ENCODE peak calls at places on chromosomes 11 and 22, in ten cellular contexts. L, Y, B, D, A, M, U, P, I and S are unnamed samples.

GRCh38 chr11:128422576-128423370 is 164.6 kb downstream of the ETS1 start:
- DNase-seq in B (no peak), L (no peak), Y (peak), I (no peak), A (no peak), U (no peak), D (no peak), P (no peak), M (no peak), S (no peak)

GRCh38 chr11:13446444-13446843 is 16.6 kb downstream of the BTBD10 start:
- DNase-seq in I (peak), M (peak), D (no peak), U (peak), Y (no peak), P (peak), B (no peak), A (no peak), L (no peak), S (no peak)

GRCh38 chr11:61384271-61385242 is 7.8 kb upstream of the TMEM216 start:
- DNase-seq in A (no peak), I (peak), P (peak), Y (no peak), M (peak), L (no peak), B (no peak), D (no peak), U (no peak), S (no peak)

GRCh38 chr11:79485694-79486093 is 44.9 kb upstream of the TENM4 start:
- DNase-seq in A (no peak), M (no peak), I (no peak), Y (no peak), D (no peak), L (no peak), B (no peak), P (no peak), U (no peak), S (no peak)

GRCh38 chr11:29024386-29024785 is 916.2 kb downstream of the METTL15 start:
- DNase-seq in B (no peak), A (no peak), P (no peak), U (no peak), L (no peak), D (no peak), I (no peak), Y (no peak), M (peak), S (no peak)

GRCh38 chr22:28883917-28884753 is 763 bp downstream of the ZNRF3 start:
- DNase-seq in I (peak), U (peak), P (peak), M (no peak), L (peak), A (peak), B (no peak), Y (peak), D (no peak), S (peak)

GRCh38 chr22:20551805-20552449 is 44.5 kb downstream of the MED15 start:
- DNase-seq in I (no peak), U (no peak), A (peak), D (no peak), L (no peak), B (no peak), M (no peak), Y (no peak), P (peak), S (no peak)

GRCh38 chr11:60842688-60843605 is 1.0 kb downstream of the CCDC86 start:
- DNase-seq in U (no peak), Y (no peak), D (no peak), L (no peak), M (peak), B (no peak), I (no peak), A (no peak), P (no peak), S (no peak)

GRCh38 chr11:62004473-62004872 is 37.0 kb upstream of the FTH1 start:
- DNase-seq in A (no peak), Y (no peak), M (no peak), B (no peak), P (peak), U (no peak), I (peak), L (no peak), D (no peak), S (peak)

GRCh38 chr11:32034680-32035079 is 56.2 kb upstream of the RCN1 start:
- DNase-seq in M (peak), P (peak), Y (no peak), L (no peak), U (no peak), A (no peak), B (no peak), D (no peak), I (peak), S (no peak)

GRCh38 chr22:21760640-21761039 is 25.0 kb upstream of the YPEL1 start:
- DNase-seq in U (no peak), M (peak), Y (no peak), D (no peak), B (no peak), A (no peak), L (no peak), P (peak), I (peak), S (no peak)

GRCh38 chr22:45552580-45553332 is 50.1 kb downstream of the FBLN1 start:
- DNase-seq in U (no peak), A (peak), P (peak), I (peak), M (peak), D (no peak), Y (peak), L (no peak), B (peak), S (no peak)

GRCh38 chr11:122512688-122513087 is 142.8 kb upstream of the UBASH3B start:
- DNase-seq in M (no peak), P (no peak), Y (no peak), I (no peak), U (no peak), B (no peak), L (no peak), D (no peak), A (no peak), S (no peak)

GRCh38 chr11:111135101-111135500 is 110.4 kb upstream of the POU2AF2 start:
- DNase-seq in U (no peak), D (no peak), I (no peak), A (no peak), B (no peak), P (no peak), M (no peak), Y (no peak), L (no peak), S (no peak)

GRCh38 chr11:107819361-107820014 is 39.1 kb downstream of the SLC35F2 start:
- DNase-seq in D (no peak), M (peak), I (peak), U (peak), P (peak), L (no peak), B (no peak), Y (no peak), A (no peak), S (no peak)

GRCh38 chr11:118689503-118689851 is 10.0 kb upstream of the TREH start:
- DNase-seq in P (no peak), U (no peak), B (no peak), I (no peak), L (no peak), M (no peak), A (peak), Y (no peak), D (no peak), S (no peak)

GRCh38 chr11:118687906-118688305 is 8.5 kb upstream of the TREH start:
- DNase-seq in M (no peak), P (no peak), A (no peak), L (no peak), D (no peak), I (no peak), U (no peak), B (no peak), Y (no peak), S (no peak)

GRCh38 chr11:118690553-118691304 is 11.3 kb upstream of the TREH start:
- DNase-seq in P (no peak), Y (no peak), B (no peak), I (no peak), A (no peak), M (no peak), U (no peak), L (no peak), D (no peak), S (no peak)

GRCh38 chr11:118688851-118689502 is 9.5 kb upstream of the TREH start:
- DNase-seq in U (no peak), P (no peak), L (no peak), M (no peak), A (no peak), Y (no peak), I (no peak), D (no peak), B (no peak), S (no peak)

DNA sequence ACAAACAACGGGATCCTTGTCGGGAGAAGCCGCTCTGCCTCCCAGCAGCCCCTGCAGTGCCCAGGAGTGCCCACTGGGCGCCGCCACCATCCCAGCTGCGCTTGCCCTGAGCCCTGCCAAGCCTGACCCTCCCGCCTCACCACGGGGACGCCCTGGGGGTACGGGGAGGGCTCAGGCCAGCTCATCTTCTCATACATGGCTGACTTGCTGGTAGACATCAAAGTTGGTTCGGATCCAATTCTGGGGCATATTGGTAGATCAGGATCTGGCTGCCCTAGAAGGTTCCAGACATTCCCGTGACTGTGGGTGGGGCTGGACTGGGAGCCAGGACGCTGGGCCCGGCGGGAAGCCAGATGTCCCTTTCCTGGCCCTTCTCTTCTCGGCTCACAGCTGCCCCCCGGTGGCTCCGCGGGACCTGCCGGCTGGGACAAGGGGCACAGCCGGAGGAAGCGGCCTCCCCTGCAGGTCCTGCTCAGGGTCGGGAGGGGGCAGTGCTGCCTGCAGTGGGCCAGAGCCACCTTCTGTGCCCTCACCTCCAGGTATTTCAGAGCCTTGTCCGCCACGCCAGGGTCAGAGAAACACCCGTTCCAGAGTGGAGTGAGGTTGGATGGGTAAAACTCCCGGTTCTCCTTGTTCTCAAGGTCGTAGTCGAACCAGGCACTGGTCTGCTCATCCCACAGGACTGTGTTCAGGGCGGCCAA is 10.6 kb upstream of the TREH start:
- DNase-seq in D (peak), M (peak), Y (peak), A (peak), L (peak), U (peak), P (peak), I (peak), B (peak), S (peak)
- TF ChIP-seq CTCF in D (peak), M (peak), Y (no peak), A (peak), L (peak), U (peak), P (peak), I (peak), B (peak), S (peak)

GRCh38 chr22:42621505-42622002 is 6.9 kb upstream of the POLDIP3 start:
- DNase-seq in L (peak), P (peak), A (peak), M (peak), Y (peak), D (no peak), U (peak), B (peak), I (peak), S (peak)

GRCh38 chr22:42620084-42620483 is 5.4 kb upstream of the POLDIP3 start:
- DNase-seq in A (no peak), M (no peak), Y (no peak), U (no peak), L (no peak), B (no peak), I (no peak), D (no peak), P (no peak), S (no peak)

GRCh38 chr22:42622061-42622710 is 7.5 kb upstream of the POLDIP3 start:
- DNase-seq in P (no peak), Y (no peak), B (no peak), U (no peak), M (no peak), A (no peak), I (no peak), L (no peak), D (no peak), S (no peak)

GRCh38 chr22:42617155-42617983 is 2.7 kb upstream of the POLDIP3 start:
- DNase-seq in P (no peak), M (no peak), A (no peak), I (no peak), Y (no peak), D (no peak), B (no peak), U (no peak), L (no peak), S (no peak)

GRCh38 chr22:42619261-42620063 is 4.8 kb upstream of the POLDIP3 start:
- DNase-seq in A (no peak), Y (no peak), M (no peak), L (no peak), B (no peak), I (no peak), P (no peak), D (no peak), U (no peak), S (no peak)
- TF ChIP-seq CTCF in A (no peak), Y (no peak), M (no peak), L (no peak), B (no peak), I (no peak), P (no peak), D (no peak), U (no peak), S (no peak)

GRCh38 chr11:50032574-50032973 is at the start of gene OR4C45:
- DNase-seq in P (no peak), A (no peak), B (no peak), D (no peak), M (no peak), L (no peak), I (no peak), Y (no peak), U (no peak), S (no peak)

DNA sequence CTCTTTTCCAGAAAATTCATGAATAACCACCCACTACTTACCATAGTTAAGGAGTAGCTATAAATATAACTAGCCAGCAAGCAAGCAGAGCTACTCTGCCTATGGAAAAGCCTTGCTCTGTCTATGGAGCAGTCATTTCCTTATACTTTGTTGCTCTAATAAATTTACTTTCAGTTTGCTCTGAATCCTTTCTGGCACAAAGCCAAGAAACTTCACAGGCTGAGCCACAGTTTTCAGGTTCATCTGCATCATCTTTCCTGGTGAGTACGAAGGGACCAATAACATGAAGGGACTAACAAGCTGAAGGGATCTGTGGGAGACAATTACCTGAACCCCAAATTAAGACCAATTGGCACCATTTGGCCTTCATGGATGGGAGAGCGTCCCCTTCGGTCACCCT is 4.6 kb downstream of the OR4C45 start:
- DNase-seq in Y (no peak), P (no peak), A (no peak), M (no peak), I (no peak), U (no peak), B (no peak), L (no peak), D (no peak), S (no peak)
- TF ChIP-seq CTCF in Y (no peak), P (no peak), A (no peak), M (no peak), I (no peak), U (no peak), B (no peak), L (no peak), D (no peak), S (no peak)

DNA sequence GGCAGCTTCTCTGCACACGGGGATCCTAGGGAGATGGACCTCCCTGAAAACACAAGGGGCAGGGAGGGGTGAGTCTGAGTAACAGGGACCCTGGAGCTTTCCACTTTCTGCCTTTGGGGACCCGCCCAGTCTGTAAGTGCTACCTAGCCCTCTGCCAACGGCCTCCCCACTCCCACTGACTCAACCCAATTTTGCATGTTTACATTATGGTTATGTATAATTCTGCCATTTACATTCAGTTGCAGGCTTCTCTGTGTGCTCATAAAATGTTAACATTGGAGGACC is 105.9 kb downstream of the DSCAML1 start:
- DNase-seq in Y (no peak), A (no peak), U (no peak), I (no peak), D (no peak), P (no peak), M (no peak), B (no peak), L (no peak), S (no peak)
- TF ChIP-seq CTCF in Y (no peak), A (no peak), U (no peak), I (no peak), D (no peak), P (no peak), M (no peak), B (no peak), L (no peak), S (no peak)

GRCh38 chr11:84412862-84413261 is 1126.7 kb upstream of the CCDC90B start:
- DNase-seq in M (no peak), U (no peak), D (no peak), I (no peak), L (no peak), A (no peak), B (no peak), Y (no peak), P (no peak), S (no peak)

GRCh38 chr11:84413547-84413946 is 1127.4 kb upstream of the CCDC90B start:
- DNase-seq in B (no peak), L (no peak), M (no peak), D (no peak), I (no peak), P (no peak), Y (no peak), U (no peak), A (no peak), S (no peak)

GRCh38 chr11:84407091-84407490 is 1120.9 kb upstream of the CCDC90B start:
- DNase-seq in M (no peak), A (no peak), P (no peak), U (no peak), Y (no peak), L (no peak), I (no peak), B (no peak), D (no peak), S (no peak)

GRCh38 chr11:84414936-84415335 is 1128.8 kb upstream of the CCDC90B start:
- DNase-seq in L (no peak), D (no peak), B (no peak), U (no peak), P (no peak), Y (no peak), I (no peak), M (no peak), A (no peak), S (no peak)

DNA sequence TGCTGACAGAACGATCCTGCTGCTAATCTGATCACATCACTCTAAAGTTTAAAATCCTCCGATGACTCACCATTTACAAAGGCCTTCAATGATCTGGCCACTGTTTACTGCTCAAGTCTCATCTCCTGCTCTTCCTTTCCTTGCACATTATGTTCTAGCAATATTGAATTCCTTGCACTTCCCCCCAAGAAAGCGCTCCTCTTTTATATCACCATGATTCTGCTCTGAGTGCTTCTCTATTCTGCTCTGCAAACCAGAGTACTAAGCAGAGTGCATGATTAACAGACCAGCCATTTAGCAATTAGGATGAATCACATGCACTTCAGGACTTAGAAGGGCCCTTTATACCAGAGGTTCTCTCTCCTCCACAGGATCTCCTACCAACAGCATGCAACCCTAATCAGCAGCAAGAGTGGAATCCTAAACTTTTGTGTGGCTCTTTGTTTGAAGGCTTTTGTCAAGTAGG is 1122.8 kb upstream of the CCDC90B start:
- DNase-seq in M (peak), Y (no peak), P (peak), I (peak), U (no peak), L (no peak), B (no peak), A (no peak), D (no peak), S (no peak)
- TF ChIP-seq CTCF in M (no peak), Y (no peak), P (no peak), I (no peak), U (no peak), L (no peak), B (no peak), A (no peak), D (no peak), S (no peak)

GRCh38 chr11:85096939-85097338 is 530.2 kb downstream of the DLG2 start:
- DNase-seq in D (no peak), A (no peak), I (no peak), L (no peak), P (no peak), Y (no peak), B (no peak), U (no peak), M (no peak), S (no peak)
- TF ChIP-seq CTCF in D (no peak), A (no peak), I (no peak), L (no peak), P (no peak), Y (no peak), B (no peak), U (no peak), M (no peak), S (no peak)

DNA sequence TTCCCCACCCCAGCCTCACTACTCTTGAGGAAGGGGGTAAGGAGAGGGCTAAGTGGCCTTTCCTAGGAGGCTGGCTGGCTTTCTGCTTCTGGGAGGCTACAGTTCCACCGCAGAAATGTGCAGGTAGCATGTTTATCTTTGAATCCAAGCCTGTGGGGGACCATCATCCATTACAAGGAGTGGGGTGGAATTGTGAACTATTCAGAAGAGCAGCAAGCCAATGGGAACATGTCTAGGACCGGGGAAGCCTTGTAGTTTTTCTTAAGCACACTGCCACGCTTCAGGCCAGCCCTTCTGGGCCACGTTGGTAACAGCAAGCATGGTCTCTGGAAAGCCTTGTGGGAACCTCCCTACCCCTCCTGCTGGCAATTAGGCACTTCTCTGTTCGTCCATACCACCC is 100.3 kb downstream of the AMOTL1 start:
- DNase-seq in D (no peak), U (no peak), M (no peak), I (no peak), B (no peak), L (no peak), A (no peak), P (no peak), Y (no peak), S (no peak)
- TF ChIP-seq CTCF in D (no peak), U (no peak), M (no peak), I (no peak), B (no peak), L (no peak), A (no peak), P (no peak), Y (no peak), S (no peak)

GRCh38 chr11:96265972-96266371 is 77.0 kb downstream of the MAML2 start:
- DNase-seq in I (no peak), M (no peak), B (no peak), D (no peak), P (no peak), Y (no peak), A (no peak), U (no peak), L (no peak), S (no peak)

GRCh38 chr11:96267490-96268010 is 75.4 kb downstream of the MAML2 start:
- DNase-seq in D (no peak), P (peak), U (no peak), M (no peak), I (no peak), Y (no peak), A (no peak), B (no peak), L (no peak), S (peak)

GRCh38 chr11:96265236-96265737 is 77.7 kb downstream of the MAML2 start:
- DNase-seq in B (no peak), L (no peak), Y (no peak), A (no peak), D (no peak), M (no peak), P (no peak), I (no peak), U (no peak), S (no peak)

GRCh38 chr11:96264364-96264763 is 78.6 kb downstream of the MAML2 start:
- DNase-seq in A (no peak), I (no peak), P (no peak), L (no peak), B (no peak), U (no peak), D (no peak), M (no peak), Y (no peak), S (no peak)

GRCh38 chr11:96267001-96267489 is 76.0 kb downstream of the MAML2 start:
- DNase-seq in I (no peak), U (no peak), D (no peak), M (no peak), Y (no peak), A (no peak), L (no peak), P (no peak), B (no peak), S (no peak)
- TF ChIP-seq CTCF in I (no peak), U (no peak), D (no peak), M (no peak), Y (no peak), A (no peak), L (no peak), P (no peak), B (no peak), S (no peak)

GRCh38 chr22:31243339-31244043 is 31.4 kb downstream of the LIMK2 start:
- DNase-seq in U (peak), P (no peak), A (no peak), M (peak), L (no peak), D (no peak), B (no peak), I (no peak), Y (no peak), S (no peak)
- TF ChIP-seq CTCF in U (peak), P (no peak), A (no peak), M (no peak), L (no peak), D (no peak), B (no peak), I (no peak), Y (no peak), S (no peak)